ENCODE peak calls at places on chromosomes 3 and 15, in nine cellular contexts. Y is AML-193; I is HCT116; J is stimulated activated CD4-positive, alpha-beta T cell treated with anti-CD3 and anti-CD28 coated beads, Interleukin-1b, Interleukin-23, amount 100 ng/mL, for 1 hour; X is NCI-H748 treated with DMSO at 0.1 percent for 48 hours; D is hepatocyte; H is DMS79 treated with DMSO at 0.1 percent for 48 hours; G is EL; K is germinal center. A is an unnamed sample.

GRCh38 chr15:82894971-82895520 is 57.5 kb downstream of the HOMER2 start:
- DNase-seq in X (no peak), K (no peak), I (no peak), J (no peak), G (peak; percentile 10), Y (no peak), D (no peak), H (no peak), A (peak; percentile 44)

GRCh38 chr3:46913644-46914043 is 36.1 kb downstream of the PTH1R start:
- DNase-seq in K (no peak), Y (no peak), X (peak; percentile 57), H (peak; percentile 77), I (no peak), D (peak; percentile 47), J (no peak), G (peak; percentile 69), A (no peak)

GRCh38 chr3:98522538-98523281 is at the start of gene CLDND1:
- DNase-seq in K (peak; percentile 96), X (peak; percentile 73), Y (peak; percentile 98), D (peak; percentile 98), J (peak; percentile 82), I (peak; percentile 97), G (peak; percentile 97), H (peak; percentile 87), A (peak; percentile 99)

GRCh38 chr15:25415707-25416106 is 23.1 kb downstream of the UBE3A start:
- DNase-seq in I (no peak), H (no peak), G (no peak), D (no peak), Y (no peak), K (no peak), J (no peak), X (no peak), A (no peak)

GRCh38 chr3:143121240-143122088 is 1.9 kb downstream of the CHST2 start:
- DNase-seq in H (no peak), I (no peak), G (peak; percentile 77), D (no peak), J (peak; percentile 34), K (peak; percentile 62), X (no peak), Y (peak; percentile 82), A (peak; percentile 83)

GRCh38 chr15:98103570-98103969 is 143.1 kb downstream of the ARRDC4 start:
- DNase-seq in H (no peak), D (no peak), X (no peak), G (no peak), I (no peak), J (no peak), Y (no peak), K (no peak), A (no peak)

GRCh38 chr3:27507111-27507510 is 22.9 kb upstream of the SLC4A7 start:
- DNase-seq in G (no peak), J (no peak), K (no peak), I (no peak), H (no peak), Y (no peak), X (no peak), D (no peak), A (no peak)

GRCh38 chr3:72582211-72582878 is 265.9 kb downstream of the SHQ1 start:
- DNase-seq in D (no peak), X (no peak), J (no peak), Y (no peak), H (no peak), I (no peak), G (no peak), K (peak; percentile 53), A (peak; percentile 71)

GRCh38 chr15:91307561-91307960 is 207.5 kb downstream of the SV2B start:
- DNase-seq in X (no peak), K (no peak), G (no peak), H (no peak), J (no peak), Y (no peak), D (no peak), I (no peak), A (peak; percentile 65)

GRCh38 chr15:80689716-80690115 is 5.4 kb upstream of the ABHD17C start:
- DNase-seq in H (no peak), Y (no peak), I (no peak), X (no peak), D (no peak), J (no peak), G (no peak), K (no peak), A (no peak)

GRCh38 chr3:125351814-125352456 is 23.2 kb downstream of the ZNF148 start:
- DNase-seq in K (no peak), J (no peak), I (no peak), Y (no peak), G (peak; percentile 24), D (no peak), X (no peak), H (no peak), A (no peak)

GRCh38 chr3:170180107-170180951 is 1.2 kb downstream of the PHC3 start:
- DNase-seq in X (no peak), J (no peak), K (peak; percentile 20), G (peak; percentile 14), Y (peak; percentile 42), H (peak; percentile 21), D (peak; percentile 19), I (no peak), A (peak; percentile 37)

GRCh38 chr3:99638244-99638948 is at the start of gene COL8A1:
- DNase-seq in Y (no peak), G (peak; percentile 91), K (no peak), J (no peak), I (no peak), D (no peak), H (no peak), X (no peak), A (peak; percentile 77)

GRCh38 chr3:190618349-190619030 is 104.6 kb downstream of the IL1RAP start:
- DNase-seq in J (no peak), X (no peak), K (no peak), D (no peak), G (no peak), Y (peak; percentile 91), I (no peak), H (no peak), A (no peak)

GRCh38 chr3:149352556-149352955 is 19.1 kb upstream of the TM4SF18 start:
- DNase-seq in K (peak; percentile 69), X (peak; percentile 29), I (peak; percentile 75), J (no peak), Y (peak; percentile 88), D (peak; percentile 74), G (peak; percentile 73), H (no peak), A (peak; percentile 57)

GRCh38 chr15:93035953-93036810 is 52.8 kb downstream of the RGMA start:
- DNase-seq in I (peak; percentile 37), X (peak; percentile 16), K (peak; percentile 58), Y (peak; percentile 37), H (no peak), J (no peak), G (no peak), D (peak; percentile 50), A (peak; percentile 81)

GRCh38 chr3:61927332-61927731 is 366.0 kb downstream of the PTPRG start:
- DNase-seq in D (peak; percentile 60), H (no peak), I (no peak), J (no peak), G (peak; percentile 49), X (no peak), K (no peak), Y (no peak), A (peak; percentile 55)

GRCh38 chr3:179688847-179689246 is 36.0 kb downstream of the USP13 start:
- DNase-seq in G (peak; percentile 44), K (no peak), D (no peak), Y (no peak), J (no peak), I (no peak), H (no peak), X (no peak), A (no peak)

GRCh38 chr3:57184516-57184915 is 15.3 kb downstream of the HESX1 start:
- DNase-seq in J (no peak), H (no peak), G (peak; percentile 16), I (no peak), D (no peak), K (no peak), X (no peak), Y (no peak), A (peak; percentile 4)

GRCh38 chr3:53671192-53672021 is 174.8 kb downstream of the CHDH start:
- DNase-seq in I (no peak), G (no peak), J (no peak), X (peak; percentile 24), H (no peak), D (no peak), K (no peak), Y (no peak), A (peak; percentile 50)